ENCODE peak calls at places on chromosomes 3 and 15, in nine cellular contexts. E is left lung, J is cardiac muscle cell, N is fibroblast of lung, S is transverse colon, P is aorta, U is pancreas, L is lung, A is mucosa of descending colon. D is an unnamed sample. For H3K36me3 and H3K4me1, the result is how much of the 10 kb centered on the place peaks cover.

GRCh38 chr3:17307482-17307881 is 422.7 kb downstream of the PLCL2 start:
- DNase-seq in E (no peak), P (no peak), U (no peak), N (no peak), J (peak), A (no peak), S (no peak), L (no peak), D (no peak)

GRCh38 chr15:66563126-66563525 is 2.7 kb downstream of the LCTL start:
- DNase-seq in U (no peak), N (peak), J (no peak), P (no peak), S (no peak), E (no peak), L (no peak), A (no peak), D (no peak)

GRCh38 chr15:27256446-27256845 is 285.5 kb downstream of the GABRG3 start:
- DNase-seq in P (no peak), N (no peak), U (no peak), S (no peak), A (no peak), J (no peak), E (no peak), L (no peak), D (no peak)

GRCh38 chr15:35126236-35126635 is 41.1 kb upstream of the NANOGP8 start:
- DNase-seq in U (no peak), P (no peak), N (no peak), E (no peak), L (no peak), J (no peak), A (no peak), S (no peak), D (no peak)

GRCh38 chr3:98920166-98920565 is 18.7 kb upstream of the DCBLD2 start:
- DNase-seq in J (no peak), E (no peak), S (no peak), L (no peak), U (no peak), N (no peak), A (no peak), P (no peak), D (no peak)

GRCh38 chr15:67066041-67067021 is 929 bp downstream of the SMAD3 start:
- DNase-seq in L (no peak), A (peak), P (peak), U (no peak), N (no peak), S (no peak), J (no peak), E (peak), D (no peak)

GRCh38 chr3:122936335-122936734 is 91.2 kb downstream of the SEMA5B start:
- DNase-seq in J (peak), P (no peak), S (no peak), A (no peak), E (no peak), N (no peak), U (no peak), L (no peak), D (no peak)

GRCh38 chr3:53072653-53073552 is 27.0 kb upstream of the SFMBT1 start:
- DNase-seq in J (peak), L (peak), N (peak), P (peak), A (peak), S (peak), U (peak), E (peak), D (peak)

GRCh38 chr3:114527036-114527644 is 233.3 kb downstream of the TIGIT start:
- DNase-seq in E (no peak), A (no peak), U (no peak), J (peak), N (peak), L (no peak), P (no peak), S (no peak), D (no peak)

GRCh38 chr15:31024330-31024729 is 32.9 kb upstream of the MTMR10 start:
- DNase-seq in N (peak), U (peak), A (no peak), P (no peak), J (peak), E (no peak), L (no peak), S (no peak), D (no peak)

GRCh38 chr15:73700041-73700842 is 16.1 kb downstream of the CD276 start:
- DNase-seq in P (peak), L (peak), S (peak), N (peak), U (peak), A (no peak), J (peak), E (no peak), D (peak)

GRCh38 chr3:541328-541727 is 344.8 kb downstream of the CHL1 start:
- DNase-seq in E (no peak), N (no peak), J (no peak), U (no peak), P (no peak), L (no peak), S (no peak), A (no peak), D (no peak)

GRCh38 chr3:44032487-44032886 is 209.2 kb upstream of the TOPAZ1 start:
- DNase-seq in A (no peak), L (no peak), S (no peak), U (no peak), E (no peak), N (no peak), P (no peak), J (no peak), D (no peak)

GRCh38 chr3:13192471-13193213 is 119.4 kb upstream of the IQSEC1 start:
- DNase-seq in S (no peak), U (no peak), P (peak), L (no peak), N (no peak), J (peak), E (peak), A (no peak), D (peak)

GRCh38 chr3:164848922-164849321 is 229.4 kb downstream of the SI start:
- DNase-seq in U (no peak), J (no peak), A (no peak), L (no peak), P (no peak), S (no peak), E (no peak), N (no peak), D (no peak)

GRCh38 chr3:32148356-32148755 is 41.9 kb downstream of the GPD1L start:
- DNase-seq in P (no peak), A (no peak), L (no peak), U (no peak), E (no peak), J (no peak), S (no peak), N (peak), D (no peak)

GRCh38 chr3:32155117-32155516 is 48.7 kb downstream of the GPD1L start:
- DNase-seq in E (no peak), P (no peak), U (no peak), A (no peak), N (no peak), L (no peak), J (no peak), S (no peak), D (no peak)

GRCh38 chr3:32157600-32158264 is 51.3 kb downstream of the GPD1L start:
- DNase-seq in L (no peak), N (no peak), E (no peak), U (no peak), P (no peak), A (no peak), S (no peak), J (no peak), D (no peak)

GRCh38 chr3:32154180-32154579 is 47.8 kb downstream of the GPD1L start:
- DNase-seq in L (no peak), P (no peak), A (no peak), J (no peak), N (no peak), E (no peak), U (no peak), S (no peak), D (no peak)

GRCh38 chr3:32153414-32154016 is 47.1 kb downstream of the GPD1L start:
- DNase-seq in S (no peak), A (no peak), P (no peak), N (no peak), J (no peak), L (no peak), E (no peak), U (no peak), D (no peak)
- H3K36me3 ChIP-seq in S (under half), A (under half), P (under half), N (under half), J (under half), L (under half), E (under half), U (under half), D (under half)

DNA sequence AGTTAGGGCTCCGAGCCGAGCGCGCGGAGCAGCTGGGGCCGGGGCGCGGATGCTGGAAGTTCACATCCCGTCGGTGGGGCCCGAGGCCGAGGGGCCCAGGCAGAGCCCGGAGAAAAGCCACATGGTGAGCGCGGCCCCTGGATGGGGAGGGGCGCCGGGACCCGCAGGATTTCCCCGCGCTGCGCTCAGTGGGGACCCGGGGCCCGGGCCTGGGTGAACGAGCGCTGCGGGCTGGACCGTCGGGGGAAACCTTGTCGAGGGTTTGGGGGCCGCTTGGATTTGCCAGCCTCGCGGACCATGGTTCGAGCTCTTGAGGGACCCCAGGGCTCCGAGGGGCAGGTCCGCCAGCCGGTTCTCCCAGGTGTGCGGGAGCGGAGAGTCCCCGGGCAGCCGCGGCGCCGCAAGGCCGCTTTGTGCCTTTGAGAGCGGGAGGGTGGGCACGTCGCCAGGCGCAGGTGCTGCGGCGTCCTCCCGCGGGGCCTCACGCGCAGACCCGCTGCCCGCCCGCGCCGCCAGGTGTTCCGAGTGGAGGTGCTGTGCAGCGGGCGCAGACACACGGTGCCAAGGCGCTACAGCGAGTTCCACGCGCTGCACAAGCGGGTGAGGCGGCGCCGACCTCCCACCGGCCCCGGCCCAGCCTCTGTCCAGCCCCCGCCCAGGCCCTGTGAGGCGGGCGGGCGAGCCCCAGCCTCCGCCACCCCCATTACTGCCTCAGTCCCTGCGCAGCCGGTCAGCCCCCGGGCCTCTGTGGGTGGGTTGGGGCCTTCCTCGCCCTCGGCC is at the start of gene SNX22:
- DNase-seq in A (no peak), S (peak), P (no peak), N (no peak), U (peak), L (no peak), J (no peak), E (peak), D (peak)
- H3K4me1 ChIP-seq in A (under half), S (under half), P (under half), N (under half), U (under half), L (under half), J (under half), E (under half), D (under half)

DNA sequence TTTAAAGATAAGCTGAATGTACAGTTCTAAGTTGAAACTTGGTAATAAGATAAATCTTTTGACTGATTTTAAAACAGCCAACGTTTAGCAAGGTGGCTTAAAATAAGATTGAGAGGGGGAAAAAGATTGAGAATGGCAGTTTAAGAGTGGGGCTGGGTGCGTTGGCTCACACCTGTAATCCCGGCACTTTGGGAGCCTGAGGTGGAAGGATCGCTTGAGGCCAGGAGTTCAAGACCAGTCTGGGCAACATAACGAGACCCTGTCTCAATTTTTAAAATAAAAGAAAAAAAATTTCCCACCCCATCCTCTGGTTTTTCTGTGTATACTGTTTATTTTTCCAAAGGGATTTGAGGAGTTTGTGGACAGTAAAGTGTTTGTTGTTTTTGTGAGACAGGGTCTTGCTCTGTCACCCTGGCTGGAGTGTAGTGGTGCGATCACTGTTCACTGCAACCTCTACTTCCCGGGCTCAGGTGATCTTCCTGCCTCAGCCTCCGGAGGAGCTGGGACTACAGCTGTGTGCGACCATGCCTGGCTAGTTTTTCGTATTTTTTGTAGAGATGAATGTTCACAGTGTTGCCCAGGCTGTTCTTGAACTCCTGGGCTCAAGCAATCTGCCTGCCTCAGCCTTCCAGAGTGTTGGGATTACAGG is 3.0 kb downstream of the MAPK6 start:
- DNase-seq in N (no peak), E (no peak), A (no peak), U (no peak), J (no peak), P (no peak), S (no peak), L (no peak), D (no peak)
- H3K4me3 ChIP-seq in N (peak), E (peak), A (no peak), U (peak), J (no peak), P (no peak), S (no peak), L (no peak), D (peak)

GRCh38 chr3:15041950-15042349 is 23.2 kb downstream of the MRPS25 start:
- DNase-seq in S (no peak), N (no peak), J (no peak), A (no peak), L (no peak), E (peak), P (no peak), U (no peak), D (no peak)
- H3K36me3 ChIP-seq in S (half or more), N (under half), J (half or more), A (under half), L (under half), E (under half), P (under half), U (under half), D (half or more)

GRCh38 chr3:4322635-4323034 is 19.5 kb downstream of the SETMAR start:
- DNase-seq in N (peak), A (no peak), J (peak), S (no peak), E (no peak), P (no peak), L (no peak), U (no peak), D (no peak)
- H3K4me1 ChIP-seq in N (under half), A (under half), J (under half), S (under half), E (under half), P (under half), L (under half), U (under half), D (under half)

DNA sequence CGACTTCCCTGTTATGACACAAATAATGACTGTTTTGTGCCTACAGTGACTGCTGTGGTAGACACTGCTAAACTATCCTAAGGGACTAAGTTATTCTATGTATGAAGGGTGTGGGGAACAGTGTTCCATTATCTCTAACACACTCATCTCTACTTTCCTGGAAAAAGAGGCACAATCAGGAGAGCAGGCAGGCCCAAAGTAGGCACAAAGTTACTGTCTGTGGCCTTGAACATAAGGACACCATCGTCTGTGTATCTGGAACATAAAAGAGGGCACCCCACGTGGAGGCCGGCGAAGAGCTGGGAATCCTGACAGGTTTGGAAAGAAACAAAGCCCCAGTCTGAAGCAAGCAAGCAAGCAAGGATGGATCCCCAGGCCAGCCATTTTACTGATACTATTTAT is 1.5 kb downstream of the ABCC5 start:
- DNase-seq in N (no peak), S (no peak), P (no peak), A (no peak), U (no peak), E (no peak), J (no peak), L (no peak), D (no peak)
- H3K4me3 ChIP-seq in N (peak), S (no peak), P (no peak), A (no peak), U (no peak), E (peak), J (peak), L (no peak), D (no peak)

GRCh38 chr15:43406808-43407207 is 35.9 kb downstream of the TUBGCP4 start:
- DNase-seq in P (no peak), J (no peak), N (no peak), E (no peak), S (no peak), U (no peak), A (no peak), L (no peak), D (no peak)
- H3K36me3 ChIP-seq in P (under half), J (half or more), N (under half), E (under half), S (half or more), U (under half), A (under half), L (half or more), D (half or more)

GRCh38 chr15:77185242-77185785 is 114.4 kb upstream of the TSPAN3 start:
- DNase-seq in N (peak), E (no peak), J (no peak), S (no peak), P (no peak), L (no peak), U (no peak), A (no peak), D (no peak)
- H3K4me1 ChIP-seq in N (under half), E (under half), J (half or more), S (under half), P (under half), L (under half), U (under half), A (under half), D (under half)

GRCh38 chr3:51384145-51384729 is 854 bp upstream of the MANF start:
- DNase-seq in U (peak), E (no peak), A (peak), J (no peak), N (peak), P (no peak), L (no peak), S (no peak), D (no peak)

GRCh38 chr3:51381333-51381705 is 3.8 kb upstream of the MANF start:
- DNase-seq in E (peak), N (no peak), S (no peak), U (no peak), J (no peak), A (no peak), P (peak), L (no peak), D (peak)

GRCh38 chr3:51382076-51382745 is 2.9 kb upstream of the MANF start:
- DNase-seq in E (no peak), S (no peak), N (no peak), J (no peak), U (no peak), L (no peak), A (no peak), P (peak), D (peak)

GRCh38 chr3:51384730-51385473 is at the start of gene MANF:
- DNase-seq in S (peak), J (peak), P (peak), N (peak), E (peak), L (peak), U (peak), A (peak), D (peak)

GRCh38 chr3:51382947-51383578 is 2.0 kb upstream of the MANF start:
- DNase-seq in J (no peak), P (peak), S (no peak), A (no peak), E (no peak), N (no peak), L (no peak), U (no peak), D (peak)
- H3K4me3 ChIP-seq in J (no peak), P (no peak), S (no peak), A (no peak), E (peak), N (peak), L (no peak), U (no peak), D (no peak)

D was measured in suprapubic skin.